ENCODE peak calls at places on chromosomes 3 and 15, in four cellular contexts. One of them, this sample, is unnamed.

GRCh38 chr15:63082366-63082765 is 39.3 kb upstream of the LACTB start:
- DNase-seq in HAP-1: no peak
- DNase-seq in EH: no peak
- DNase-seq in EL: no peak
- DNase-seq in this sample: no peak

GRCh38 chr15:69652906-69653305 is 200.3 kb downstream of the RPLP1 start:
- DNase-seq in EL: no peak
- DNase-seq in EH: no peak
- DNase-seq in HAP-1: peak; percentile 8
- DNase-seq in this sample: no peak

GRCh38 chr3:123444023-123444422 is 4.9 kb downstream of the ADCY5 start:
- DNase-seq in EL: no peak
- DNase-seq in HAP-1: peak; percentile 24
- DNase-seq in EH: peak; percentile 24
- DNase-seq in this sample: no peak

GRCh38 chr3:133866141-133866540 is 29.5 kb downstream of the RAB6B start:
- DNase-seq in EH: no peak
- DNase-seq in HAP-1: no peak
- DNase-seq in EL: no peak
- DNase-seq in this sample: no peak

GRCh38 chr3:20832963-20833362 is 647.0 kb upstream of the SGO1 start:
- DNase-seq in EH: no peak
- DNase-seq in EL: no peak
- DNase-seq in HAP-1: no peak
- DNase-seq in this sample: no peak

GRCh38 chr3:184082034-184082433 is 14.8 kb upstream of the HTR3E start:
- DNase-seq in EH: no peak
- DNase-seq in EL: no peak
- DNase-seq in HAP-1: no peak
- DNase-seq in this sample: no peak

GRCh38 chr15:31228980-31229826 is 97.4 kb upstream of the KLF13 start:
- DNase-seq in HAP-1: peak; percentile 26
- DNase-seq in EL: no peak
- DNase-seq in EH: no peak
- DNase-seq in this sample: no peak

GRCh38 chr15:25504307-25504706 is 65.5 kb upstream of the UBE3A start:
- DNase-seq in EL: peak; percentile 6
- DNase-seq in HAP-1: no peak
- DNase-seq in EH: peak; percentile 24
- DNase-seq in this sample: no peak

GRCh38 chr3:52518723-52519444 is 14.8 kb downstream of the NT5DC2 start:
- DNase-seq in EH: peak; percentile 42
- DNase-seq in HAP-1: peak; percentile 50
- DNase-seq in EL: peak; percentile 19
- DNase-seq in this sample: no peak

This sample was measured in progenitor cell of endocrine pancreas.